ENCODE peak calls at places on chromosomes 12 and 14, in eight cellular contexts. S is PC-3, X is HCT116, T is IMR-90, Q is GM23338, H is OCI-LY7, M is neural progenitor cell, E is mammary epithelial cell. A is an unnamed sample.
A peak's percentile ranks its signal among the peaks of the same experiment; 100 is the strongest.

GRCh38 chr14:50122291-50122690 is 5.9 kb upstream of the VCPKMT start:
- DNase-seq in E (no peak), X (no peak), S (no peak), H (no peak), T (no peak), Q (no peak), M (no peak), A (no peak)

GRCh38 chr12:119624971-119625370 is 31.4 kb downstream of the TMEM233 start:
- DNase-seq in T (no peak), H (no peak), X (no peak), Q (no peak), M (no peak), E (peak; percentile 29), S (no peak), A (no peak)

GRCh38 chr14:76776306-76777251 is 15.3 kb downstream of the VASH1 start:
- DNase-seq in H (peak; percentile 23), S (peak; percentile 18), Q (no peak), M (peak; percentile 25), T (no peak), E (no peak), X (no peak), A (no peak)

GRCh38 chr14:38737657-38738056 is 365.4 kb downstream of the SEC23A start:
- DNase-seq in T (no peak), X (no peak), Q (peak; percentile 19), E (no peak), S (no peak), H (no peak), M (no peak), A (no peak)

GRCh38 chr14:79781882-79782281 is 429.4 kb downstream of the DIO2 start:
- DNase-seq in Q (no peak), M (no peak), E (no peak), S (no peak), X (no peak), T (peak; percentile 70), H (no peak), A (no peak)

GRCh38 chr14:99687284-99688209 is 3.4 kb downstream of the CYP46A1 start:
- DNase-seq in T (no peak), E (no peak), X (peak; percentile 15), M (peak; percentile 52), Q (peak; percentile 82), H (peak; percentile 67), S (peak; percentile 40), A (no peak)

GRCh38 chr14:83470466-83470865 is 1936.8 kb upstream of the SEL1L start:
- DNase-seq in T (no peak), M (no peak), X (no peak), Q (no peak), E (no peak), S (no peak), H (no peak), A (no peak)

GRCh38 chr12:130715150-130715995 is 726 bp downstream of the RIMBP2 start:
- DNase-seq in S (no peak), E (no peak), M (peak; percentile 57), X (no peak), Q (peak; percentile 26), T (no peak), H (no peak), A (no peak)

GRCh38 chr12:131808744-131809371 is 19.3 kb upstream of the MMP17 start:
- DNase-seq in H (peak; percentile 47), Q (peak; percentile 58), X (no peak), T (no peak), M (no peak), E (no peak), S (no peak), A (no peak)

GRCh38 chr12:12428047-12428446 is 71.2 kb downstream of the BORCS5 start:
- DNase-seq in E (no peak), Q (no peak), T (no peak), X (no peak), M (no peak), H (no peak), S (no peak), A (no peak)

GRCh38 chr14:71472281-71472960 is 459.8 kb upstream of the RGS6 start:
- DNase-seq in S (no peak), Q (no peak), M (no peak), T (peak; percentile 21), H (no peak), E (no peak), X (no peak), A (no peak)

GRCh38 chr14:88793259-88793625 is 489 bp upstream of the EML5 start:
- DNase-seq in Q (no peak), X (no peak), T (no peak), M (no peak), S (no peak), E (no peak), H (no peak), A (no peak)

GRCh38 chr14:100623961-100624360 is 36.7 kb upstream of the BEGAIN start:
- DNase-seq in H (no peak), T (no peak), Q (no peak), M (no peak), X (no peak), S (no peak), E (no peak), A (no peak)

GRCh38 chr12:14613718-14614117 is 46.0 kb upstream of the PLBD1 start:
- DNase-seq in M (no peak), X (no peak), Q (no peak), H (peak; percentile 97), S (no peak), T (no peak), E (peak; percentile 21), A (no peak)

GRCh38 chr14:77986808-77987207 is 183.4 kb upstream of the NRXN3 start:
- DNase-seq in T (no peak), S (no peak), X (no peak), H (no peak), Q (no peak), M (no peak), E (no peak), A (no peak)

GRCh38 chr12:3658327-3659163 is 94.4 kb downstream of the CRACR2A start:
- DNase-seq in T (peak; percentile 29), X (no peak), S (peak; percentile 41), H (peak; percentile 35), M (peak; percentile 76), Q (peak; percentile 87), E (peak; percentile 6), A (peak; percentile 40)

GRCh38 chr12:132190012-132190755 is 45.9 kb downstream of the NOC4L start:
- DNase-seq in E (no peak), M (peak; percentile 67), X (no peak), H (no peak), Q (peak; percentile 78), T (no peak), S (no peak), A (no peak)

GRCh38 chr12:12724421-12725085 is 7.4 kb downstream of the CDKN1B start:
- DNase-seq in T (no peak), S (peak; percentile 21), E (no peak), H (peak; percentile 50), M (peak; percentile 47), Q (peak; percentile 30), X (no peak), A (no peak)

GRCh38 chr12:126337556-126337955 is 1272.3 kb downstream of the AACS start:
- DNase-seq in X (no peak), M (no peak), Q (no peak), S (peak; percentile 53), T (no peak), E (no peak), H (no peak), A (no peak)

GRCh38 chr12:40286583-40286982 is 61.8 kb downstream of the LRRK2 start:
- DNase-seq in T (no peak), Q (no peak), E (peak; percentile 14), S (peak; percentile 51), M (no peak), X (no peak), H (no peak), A (no peak)
- H2AFZ ChIP-seq in T (no peak overlapping the region), Q (no peak overlapping the region), E (no peak overlapping the region), S (no peak overlapping the region), M (no peak overlapping the region), X (no peak overlapping the region), H (no peak overlapping the region), A (no peak overlapping the region)

GRCh38 chr14:65373011-65373670 is 39.4 kb upstream of the FUT8 start:
- DNase-seq in M (no peak), H (no peak), X (no peak), S (peak; percentile 34), T (no peak), E (peak; percentile 25), Q (peak; percentile 30), A (no peak)
- H2AFZ ChIP-seq in M (peak overlapping the region; percentile 24), H (no peak overlapping the region), X (no peak overlapping the region), S (peak overlapping the region; percentile 81), T (peak overlapping the region; percentile 44), E (peak overlapping the region; percentile 94), Q (peak overlapping the region; percentile 78), A (no peak overlapping the region)

DNA sequence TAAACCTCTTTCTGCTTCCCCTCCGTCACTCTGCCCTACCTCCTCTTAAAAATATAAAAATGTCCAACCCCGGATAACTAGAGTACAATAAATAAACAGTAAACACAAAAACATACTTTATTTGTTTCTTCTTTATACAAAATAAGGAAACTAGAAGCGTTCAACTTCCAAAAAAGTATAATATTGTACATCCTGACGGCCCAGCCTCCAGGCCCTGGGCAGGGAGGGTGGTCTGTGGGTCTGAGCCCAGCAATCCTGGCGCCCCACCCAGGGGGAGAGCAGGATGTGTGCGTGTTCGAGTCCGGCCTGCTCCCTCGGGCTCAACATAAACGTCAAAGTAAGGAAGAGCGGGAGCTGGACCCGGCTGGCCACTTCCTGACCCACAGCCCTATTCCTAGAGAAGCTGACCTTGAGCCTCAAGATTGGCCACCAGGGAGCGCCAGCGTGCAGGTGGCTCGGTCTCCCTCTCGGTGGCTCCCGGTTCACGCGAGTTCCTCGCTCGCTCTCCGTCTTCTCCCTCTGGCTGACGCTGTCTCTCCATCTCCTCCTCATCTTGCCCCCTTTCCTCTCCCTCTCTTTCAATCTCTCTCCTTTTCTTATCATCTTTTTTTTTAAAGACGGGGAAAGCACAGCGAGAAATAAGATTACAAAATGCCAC is 9.4 kb downstream of the LHX5 start:
- DNase-seq in X (peak; percentile 67), H (peak; percentile 61), M (peak; percentile 90), E (peak; percentile 57), Q (peak; percentile 85), T (peak; percentile 68), S (peak; percentile 91), A (peak; percentile 49)
- H2AFZ ChIP-seq in X (peak overlapping the region; percentile 79), H (no peak overlapping the region), M (no peak overlapping the region), E (peak overlapping the region; percentile 57), Q (no peak overlapping the region), T (peak overlapping the region; percentile 87), S (peak overlapping the region; percentile 62), A (no peak overlapping the region)

DNA sequence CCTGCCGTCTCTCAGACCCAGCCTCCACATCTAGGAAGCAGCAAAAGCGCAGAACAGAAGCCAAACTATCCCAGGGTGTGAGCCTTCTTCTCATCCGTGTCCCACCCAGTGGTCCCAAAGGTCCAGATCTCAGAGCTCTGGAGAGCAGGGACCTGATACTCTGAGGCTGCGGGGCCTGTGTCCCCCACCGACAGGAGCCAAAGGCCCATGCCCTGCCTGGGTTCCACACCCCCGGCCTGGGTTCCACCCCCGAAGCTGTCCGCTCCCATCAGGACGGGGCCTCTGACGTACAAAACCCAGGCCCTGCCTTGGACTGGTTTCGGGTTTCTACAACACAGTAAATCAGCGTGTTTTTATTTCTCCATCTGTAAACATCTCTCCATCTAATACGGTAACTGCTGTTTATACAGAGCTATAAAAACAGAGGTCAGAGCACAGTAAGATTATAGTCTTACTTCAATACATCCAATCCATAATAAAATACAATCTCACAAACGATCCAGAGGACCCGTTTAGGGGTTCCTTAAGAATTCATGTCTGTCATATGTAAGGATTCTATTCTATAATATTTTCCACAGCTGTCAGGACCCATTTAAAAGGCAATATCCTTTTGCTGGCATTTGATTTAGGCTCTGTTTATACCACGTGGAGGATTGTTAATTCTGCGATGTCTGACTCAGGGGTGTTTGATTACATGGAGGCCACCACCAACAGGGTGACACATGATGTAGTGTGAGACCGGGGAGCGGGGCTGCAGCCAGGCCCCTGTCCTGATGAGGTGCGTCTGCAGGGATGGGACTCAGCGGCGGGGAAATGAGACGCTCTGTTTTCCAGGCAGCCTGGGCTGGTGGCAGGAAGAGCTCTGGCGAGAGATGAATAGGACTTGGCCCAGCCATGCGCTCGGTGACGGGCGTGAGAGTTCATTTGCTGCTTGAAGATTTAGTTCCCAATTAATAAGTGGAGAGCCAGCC is 110.3 kb downstream of the DICER1 start:
- DNase-seq in E (no peak), M (no peak), H (no peak), S (peak; percentile 10), T (peak; percentile 61), Q (no peak), X (no peak), A (no peak)
- H2AFZ ChIP-seq in E (no peak overlapping the region), M (no peak overlapping the region), H (no peak overlapping the region), S (no peak overlapping the region), T (peak overlapping the region; percentile 70), Q (no peak overlapping the region), X (no peak overlapping the region), A (no peak overlapping the region)